ENCODE peak calls at places on chromosomes 3 and 15, in seven cellular contexts. S is mammary epithelial cell, B is HepG2, I is Kasumi-1, M is occipital lobe, Q is GM19239, T is AG20443. K is an unnamed sample.

GRCh38 chr3:4008205-4008604 is 209.0 kb downstream of the LRRN1 start:
- DNase-seq in S (no peak), Q (no peak), B (no peak), M (no peak), T (no peak), I (no peak), K (no peak)

GRCh38 chr3:22836131-22836530 is 367.0 kb upstream of the UBE2E2 start:
- DNase-seq in Q (no peak), B (no peak), T (no peak), M (no peak), S (no peak), I (no peak), K (no peak)

GRCh38 chr3:71956716-71957115 is 171.8 kb upstream of the PROK2 start:
- DNase-seq in I (no peak), M (no peak), B (no peak), Q (no peak), T (no peak), S (no peak), K (no peak)

GRCh38 chr3:155270485-155271342 is 22.8 kb downstream of the STRIT1 start:
- DNase-seq in Q (no peak), M (no peak), I (no peak), S (peak; percentile 32), T (no peak), B (no peak), K (no peak)

GRCh38 chr3:76242886-76243753 is 457.8 kb upstream of the ZNF717 start:
- DNase-seq in T (no peak), B (no peak), M (no peak), S (no peak), I (no peak), Q (no peak), K (no peak)

GRCh38 chr15:66163553-66163952 is 90.0 kb downstream of the MEGF11 start:
- DNase-seq in B (no peak), M (no peak), T (no peak), I (no peak), Q (no peak), S (no peak), K (no peak)

GRCh38 chr3:169644750-169645149 is 18.8 kb downstream of the MECOM start:
- DNase-seq in Q (no peak), S (no peak), M (no peak), B (no peak), I (no peak), T (no peak), K (no peak)

GRCh38 chr3:86785381-86785780 is 205.6 kb downstream of the VGLL3 start:
- DNase-seq in S (no peak), I (peak; percentile 11), T (peak; percentile 38), Q (no peak), B (no peak), M (no peak), K (no peak)

GRCh38 chr15:28027714-28028076 is 71.4 kb downstream of the OCA2 start:
- DNase-seq in S (no peak), M (no peak), T (no peak), B (no peak), Q (no peak), I (no peak), K (no peak)

GRCh38 chr3:59212128-59212764 is 162.4 kb upstream of the CFAP20DC start:
- DNase-seq in T (peak; percentile 65), S (peak; percentile 62), B (peak; percentile 26), M (no peak), Q (peak; percentile 20), I (peak; percentile 89), K (peak; percentile 8)